ENCODE peak calls at places on chromosomes 13 and 19, in eight cellular contexts. P is upper lobe of right lung, C is uterus, S is esophagus squamous epithelium, D is lower lobe of right lung, O is spleen, L is heart right ventricle, V is RWPE2. U is an unnamed sample.

GRCh38 chr19:8515317-8515716 is 1.4 kb upstream of the ZNF414 start:
- DNase-seq in P (peak), C (no peak), S (no peak), D (peak), O (peak), L (no peak), V (no peak), U (no peak)

GRCh38 chr19:47013041-47013517 is 6.6 kb upstream of the NPAS1 start:
- DNase-seq in P (peak), C (peak), S (no peak), D (peak), O (peak), L (peak), V (no peak), U (peak)

GRCh38 chr19:30788105-30788765 is 416.1 kb downstream of the ZNF536 start:
- DNase-seq in P (no peak), C (no peak), S (no peak), D (no peak), O (no peak), L (no peak), V (no peak), U (no peak)

GRCh38 chr13:50616101-50616500 is 227.4 kb downstream of the DLEU7 start:
- DNase-seq in P (no peak), C (no peak), S (no peak), D (no peak), O (no peak), L (no peak), V (no peak), U (no peak)

GRCh38 chr13:81916471-81916870 is 1575.5 kb upstream of the SPRY2 start:
- DNase-seq in P (no peak), C (no peak), S (no peak), D (no peak), O (no peak), L (no peak), V (no peak), U (no peak)

GRCh38 chr13:30698488-30699005 is 36.8 kb upstream of the ALOX5AP start:
- DNase-seq in P (no peak), C (no peak), S (no peak), D (no peak), O (no peak), L (no peak), V (no peak), U (no peak)

GRCh38 chr13:103289661-103290060 is 223.4 kb upstream of the SLC10A2 start:
- DNase-seq in P (no peak), C (no peak), S (no peak), D (no peak), O (no peak), L (no peak), V (no peak), U (no peak)

GRCh38 chr19:2048959-2049740 is 1.9 kb downstream of the MKNK2 start:
- DNase-seq in P (peak), C (no peak), S (no peak), D (peak), O (peak), L (no peak), V (no peak), U (no peak)

GRCh38 chr19:8363803-8364771 is at the start of gene ANGPTL4:
- DNase-seq in P (peak), C (peak), S (no peak), D (peak), O (peak), L (peak), V (no peak), U (peak)

GRCh38 chr19:32318884-32319520 is 26.4 kb upstream of the ZNF507 start:
- DNase-seq in P (no peak), C (no peak), S (no peak), D (no peak), O (no peak), L (no peak), V (no peak), U (peak)

GRCh38 chr13:65964672-65965071 is 1265.5 kb downstream of the PCDH9 start:
- DNase-seq in P (no peak), C (no peak), S (no peak), D (no peak), O (no peak), L (no peak), V (no peak), U (no peak)

GRCh38 chr13:48644951-48645350 is 8.8 kb upstream of the CYSLTR2 start:
- DNase-seq in P (no peak), C (no peak), S (no peak), D (no peak), O (no peak), L (no peak), V (no peak), U (peak)

GRCh38 chr19:14782978-14783545 is 4.7 kb upstream of the ADGRE2 start:
- DNase-seq in P (no peak), C (no peak), S (no peak), D (no peak), O (no peak), L (no peak), V (no peak), U (no peak)

GRCh38 chr13:114104626-114105350 is 27.6 kb downstream of the RASA3 start:
- DNase-seq in P (peak), C (peak), S (no peak), D (peak), O (peak), L (no peak), V (peak), U (no peak)

GRCh38 chr19:18603958-18604819 is 2.4 kb downstream of the CRLF1 start:
- DNase-seq in P (no peak), C (no peak), S (no peak), D (no peak), O (no peak), L (no peak), V (no peak), U (no peak)

GRCh38 chr13:43170497-43170896 is 147.1 kb downstream of the DNAJC15 start:
- DNase-seq in P (no peak), C (no peak), S (no peak), D (no peak), O (no peak), L (no peak), V (no peak), U (no peak)

GRCh38 chr19:40398417-40399056 is 8.6 kb upstream of the HIPK4 start:
- DNase-seq in P (peak), C (no peak), S (no peak), D (peak), O (no peak), L (no peak), V (no peak), U (peak)

GRCh38 chr19:38898788-38899446 is 501 bp downstream of the SIRT2 start:
- DNase-seq in P (no peak), C (no peak), S (no peak), D (no peak), O (no peak), L (no peak), V (no peak), U (no peak)

GRCh38 chr13:21203132-21203531 is 26.7 kb downstream of the MRPL57 start:
- DNase-seq in P (no peak), C (no peak), S (no peak), D (no peak), O (no peak), L (no peak), V (no peak), U (no peak)

GRCh38 chr19:10288662-10289166 is 1.0 kb upstream of the ICAM5 start:
- DNase-seq in P (peak), C (no peak), S (no peak), D (peak), O (no peak), L (no peak), V (peak), U (no peak)

GRCh38 chr19:39582891-39583625 is 19.3 kb upstream of the LGALS13 start:
- DNase-seq in P (no peak), C (no peak), S (no peak), D (no peak), O (no peak), L (no peak), V (no peak), U (no peak)

GRCh38 chr19:38142176-38143035 is 81.6 kb downstream of the DPF1 start:
- DNase-seq in P (no peak), C (peak), S (no peak), D (no peak), O (no peak), L (peak), V (no peak), U (peak)

GRCh38 chr13:31978021-31978420 is 53.6 kb upstream of the FRY start:
- DNase-seq in P (no peak), C (no peak), S (no peak), D (no peak), O (no peak), L (no peak), V (no peak), U (no peak)

GRCh38 chr13:51524846-51525566 is 59.3 kb upstream of the WDFY2 start:
- DNase-seq in P (no peak), C (no peak), S (no peak), D (no peak), O (no peak), L (no peak), V (no peak), U (no peak)

GRCh38 chr13:33183431-33184130 is 102.0 kb downstream of the STARD13 start:
- DNase-seq in P (no peak), C (no peak), S (no peak), D (no peak), O (no peak), L (no peak), V (no peak), U (no peak)

GRCh38 chr19:47381653-47382279 is 32.7 kb downstream of the DHX34 start:
- DNase-seq in P (no peak), C (no peak), S (no peak), D (peak), O (peak), L (no peak), V (no peak), U (no peak)

GRCh38 chr19:2274937-2275535 is 6.9 kb downstream of the PEAK3 start:
- DNase-seq in P (peak), C (peak), S (no peak), D (peak), O (peak), L (peak), V (no peak), U (peak)

GRCh38 chr13:20414475-20415287 is 111.0 kb downstream of the CRYL1 start:
- DNase-seq in P (no peak), C (no peak), S (no peak), D (no peak), O (no peak), L (no peak), V (no peak), U (peak)

GRCh38 chr19:53467138-53467502 is 413 bp upstream of the ZNF813 start:
- DNase-seq in P (no peak), C (no peak), S (no peak), D (peak), O (peak), L (no peak), V (no peak), U (peak)

GRCh38 chr19:40502647-40503046 is 35.8 kb downstream of the SPTBN4 start:
- DNase-seq in P (no peak), C (no peak), S (no peak), D (no peak), O (no peak), L (no peak), V (no peak), U (no peak)

GRCh38 chr13:98406475-98406874 is 170.4 kb downstream of the STK24 start:
- DNase-seq in P (no peak), C (no peak), S (no peak), D (no peak), O (no peak), L (no peak), V (no peak), U (no peak)

GRCh38 chr13:45464687-45465453 is at the start of gene COG3:
- DNase-seq in P (peak), C (peak), S (peak), D (peak), O (peak), L (peak), V (peak), U (peak)
- TF ChIP-seq CTCF in P (no peak), C (no peak), S (no peak), D (peak), O (peak), L (no peak), V (peak), U (no peak)

GRCh38 chr13:106382569-106382968 is 152.9 kb downstream of the EFNB2 start:
- DNase-seq in P (no peak), C (no peak), S (no peak), D (no peak), O (no peak), L (no peak), V (no peak), U (no peak)
- TF ChIP-seq CTCF in P (no peak), C (no peak), S (no peak), D (no peak), O (no peak), L (no peak), V (no peak), U (no peak)

DNA sequence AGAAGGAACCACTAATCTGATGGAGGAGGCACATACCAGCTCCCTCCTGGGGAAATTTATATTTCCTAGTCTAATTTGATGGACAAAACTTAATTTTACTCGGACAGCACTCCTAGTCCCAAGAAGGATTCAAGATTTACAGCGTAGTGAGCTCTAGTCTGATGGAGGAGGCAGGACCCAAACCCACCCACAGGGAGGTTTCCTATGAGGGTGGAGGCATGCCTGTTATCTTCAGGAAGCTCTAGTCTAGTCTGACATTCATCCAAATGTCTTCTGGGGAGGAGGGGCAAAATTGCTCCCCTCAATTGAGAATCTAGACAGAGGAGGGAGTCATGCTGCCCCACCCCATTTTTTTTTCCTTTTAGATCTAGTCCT is 10.4 kb upstream of the BCL3 start:
- DNase-seq in P (no peak), C (no peak), S (no peak), D (no peak), O (no peak), L (no peak), V (no peak), U (no peak)
- TF ChIP-seq CTCF in P (no peak), C (no peak), S (no peak), D (no peak), O (no peak), L (no peak), V (no peak), U (no peak)

GRCh38 chr13:97257800-97258799 is 36.0 kb downstream of the MBNL2 start:
- DNase-seq in P (no peak), C (peak), S (no peak), D (no peak), O (no peak), L (peak), V (no peak), U (peak)
- TF ChIP-seq CTCF in P (peak), C (no peak), S (no peak), D (no peak), O (no peak), L (no peak), V (peak), U (no peak)

GRCh38 chr13:23348270-23349126 is 85.0 kb downstream of the SACS start:
- DNase-seq in P (no peak), C (no peak), S (no peak), D (no peak), O (no peak), L (no peak), V (no peak), U (no peak)
- TF ChIP-seq CTCF in P (no peak), C (no peak), S (no peak), D (no peak), O (no peak), L (no peak), V (no peak), U (no peak)

GRCh38 chr13:46340631-46341111 is 46.4 kb downstream of the RUBCNL start:
- DNase-seq in P (no peak), C (no peak), S (no peak), D (no peak), O (no peak), L (no peak), V (no peak), U (no peak)

GRCh38 chr13:46343279-46343949 is 43.6 kb downstream of the RUBCNL start:
- DNase-seq in P (no peak), C (no peak), S (no peak), D (no peak), O (no peak), L (no peak), V (no peak), U (no peak)

GRCh38 chr13:46341112-46341711 is 45.8 kb downstream of the RUBCNL start:
- DNase-seq in P (no peak), C (no peak), S (no peak), D (no peak), O (no peak), L (no peak), V (no peak), U (no peak)

GRCh38 chr13:46345400-46345799 is 41.7 kb downstream of the RUBCNL start:
- DNase-seq in P (no peak), C (no peak), S (no peak), D (no peak), O (no peak), L (peak), V (no peak), U (no peak)

DNA sequence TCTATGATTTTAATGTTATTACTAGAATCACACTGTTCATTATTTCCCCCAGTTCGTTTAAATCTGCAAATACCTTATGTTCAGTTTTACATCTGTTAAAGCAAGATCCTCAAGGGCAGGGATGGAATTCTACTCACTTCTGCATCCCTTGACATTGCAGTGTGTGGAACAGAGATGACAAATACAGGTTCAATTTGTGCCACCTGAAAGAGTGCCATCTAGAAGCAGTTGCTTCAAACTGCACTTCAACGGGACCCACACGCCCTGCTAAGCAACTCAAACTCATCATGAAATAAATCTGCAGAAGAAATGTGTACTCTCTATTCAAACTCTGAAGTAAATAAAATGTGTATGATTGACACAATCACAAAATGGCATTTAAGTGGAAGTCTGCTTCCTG is 44.5 kb downstream of the RUBCNL start:
- DNase-seq in P (no peak), C (no peak), S (no peak), D (no peak), O (no peak), L (no peak), V (no peak), U (no peak)
- TF ChIP-seq CTCF in P (no peak), C (no peak), S (no peak), D (no peak), O (no peak), L (no peak), V (no peak), U (no peak)

GRCh38 chr19:11451942-11452813 is 16.7 kb downstream of the PRKCSH start:
- DNase-seq in P (no peak), C (no peak), S (no peak), D (no peak), O (no peak), L (no peak), V (no peak), U (peak)
- TF ChIP-seq CTCF in P (no peak), C (no peak), S (no peak), D (no peak), O (no peak), L (no peak), V (no peak), U (no peak)

U was measured in glutamatergic neuron.